ENCODE peak calls at places on chromosome 13, in nine cellular contexts. W is CD8-positive, alpha-beta memory T cell; H is body of pancreas; L is CD4-positive, CD25-positive, alpha-beta regulatory T cell; D is tibial artery; X is mesenchymal stem cell; E is A673; I is thoracic aorta; T is MM.1S. A is an unnamed sample.

GRCh38 chr13:42102961-42103688 is 54.7 kb downstream of the DGKH start:
- DNase-seq in X (no peak), L (no peak), T (no peak), H (no peak), E (no peak), D (no peak), W (no peak), I (no peak), A (peak)

GRCh38 chr13:111662451-111662850 is 342.0 kb downstream of the TEX29 start:
- DNase-seq in H (no peak), E (no peak), T (no peak), L (no peak), I (no peak), D (no peak), X (no peak), W (no peak), A (no peak)

GRCh38 chr13:110653271-110653670 is 37.9 kb downstream of the NAXD start:
- DNase-seq in E (no peak), L (no peak), W (no peak), T (no peak), X (no peak), H (no peak), I (no peak), D (no peak), A (no peak)

GRCh38 chr13:80131204-80131603 is 209.7 kb downstream of the SPRY2 start:
- DNase-seq in E (peak), L (no peak), H (peak), D (peak), W (no peak), I (peak), X (peak), T (no peak), A (peak)

GRCh38 chr13:82717249-82717648 is 1165.0 kb downstream of the SLITRK1 start:
- DNase-seq in T (no peak), X (peak), L (no peak), E (no peak), D (no peak), W (no peak), I (no peak), H (no peak), A (peak)

GRCh38 chr13:44231786-44232516 is 141.7 kb upstream of the SERP2 start:
- DNase-seq in L (no peak), I (no peak), H (peak), D (peak), E (no peak), W (no peak), T (no peak), X (peak), A (peak)

GRCh38 chr13:31749929-31750328 is 10.6 kb downstream of the RXFP2 start:
- DNase-seq in D (no peak), I (no peak), T (no peak), X (peak), L (no peak), W (no peak), E (no peak), H (no peak), A (peak)

GRCh38 chr13:77767413-77767812 is 69.9 kb downstream of the SLAIN1 start:
- DNase-seq in I (no peak), X (no peak), D (no peak), L (no peak), W (no peak), T (no peak), E (no peak), H (no peak), A (no peak)

GRCh38 chr13:77846173-77846572 is 72.5 kb downstream of the EDNRB start:
- DNase-seq in E (no peak), L (no peak), X (no peak), H (no peak), D (no peak), I (no peak), W (no peak), T (peak), A (no peak)

GRCh38 chr13:113927661-113928581 is 46.0 kb downstream of the C13orf46 start:
- DNase-seq in E (no peak), T (no peak), D (peak), I (peak), H (no peak), X (peak), W (no peak), L (no peak), A (peak)

GRCh38 chr13:84542348-84542747 is 660.1 kb upstream of the SLITRK1 start:
- DNase-seq in D (no peak), I (no peak), W (no peak), X (no peak), E (no peak), H (no peak), L (no peak), T (no peak), A (no peak)

GRCh38 chr13:100542546-100543156 is 45.9 kb downstream of the GGACT start:
- DNase-seq in I (no peak), D (no peak), W (no peak), L (peak), H (no peak), E (peak), T (peak), X (peak), A (peak)
- H3K27ac ChIP-seq in I (no peak), D (no peak), W (no peak), L (no peak), H (no peak), E (peak), T (peak), X (no peak), A (no peak)

GRCh38 chr13:33678906-33679657 is 138.9 kb upstream of the RFC3 start:
- DNase-seq in L (peak), E (no peak), T (peak), I (peak), W (peak), H (peak), D (no peak), X (peak), A (peak)
- H3K27ac ChIP-seq in L (peak), E (no peak), T (peak), I (no peak), W (peak), H (peak), D (no peak), X (no peak), A (peak)

GRCh38 chr13:101417043-101417406 is 717 bp upstream of the NALCN start:
- DNase-seq in E (peak), W (no peak), L (no peak), T (no peak), D (no peak), H (no peak), I (no peak), X (peak), A (peak)
- H3K27ac ChIP-seq in E (no peak), W (no peak), L (no peak), T (no peak), D (peak), H (peak), I (peak), X (no peak), A (peak)

GRCh38 chr13:94248454-94249233 is 230.8 kb downstream of the DCT start:
- DNase-seq in W (no peak), D (no peak), E (no peak), H (no peak), X (no peak), L (no peak), I (no peak), T (no peak), A (peak)
- H3K27ac ChIP-seq in W (no peak), D (no peak), E (no peak), H (no peak), X (no peak), L (no peak), I (no peak), T (no peak), A (no peak)

DNA sequence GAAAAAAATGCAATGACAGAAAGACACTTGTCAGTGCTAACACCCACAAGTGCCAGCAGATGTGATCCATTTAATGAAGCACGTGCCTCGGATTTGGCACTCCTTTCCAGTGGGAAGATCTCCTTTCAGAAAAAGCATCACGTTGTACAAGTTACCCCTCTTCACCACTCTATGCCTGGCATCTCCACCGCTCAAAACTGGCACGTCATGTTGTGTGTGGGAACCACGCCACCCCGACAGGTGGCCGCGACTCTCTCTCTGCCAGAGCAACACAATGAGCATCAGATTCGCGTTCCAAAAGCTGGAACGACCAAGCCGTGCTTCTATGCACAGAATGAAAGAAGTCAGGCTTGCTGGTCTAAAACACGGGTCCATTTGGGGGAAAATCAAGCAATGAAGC is 24.3 kb downstream of the TMTC4 start:
- DNase-seq in W (no peak), H (no peak), E (no peak), X (no peak), T (no peak), D (no peak), L (no peak), I (no peak), A (no peak)
- H3K27ac ChIP-seq in W (no peak), H (no peak), E (no peak), X (no peak), T (no peak), D (no peak), L (no peak), I (no peak), A (no peak)

A was measured in mammary epithelial cell.